ENCODE peak calls at places on chromosome 18, in five cellular contexts. D is GM23248, W is AG04450, P is transverse colon, I is stomach. O is an unnamed sample.

GRCh38 chr18:58682429-58683069 is 11.3 kb downstream of the MALT1 start:
- DNase-seq in I (peak; percentile 70), P (peak; percentile 63), D (peak; percentile 67), W (peak; percentile 51), O (peak; percentile 92)

GRCh38 chr18:7647500-7647899 is 80.4 kb downstream of the PTPRM start:
- DNase-seq in I (no peak), P (no peak), W (no peak), D (no peak), O (no peak)

GRCh38 chr18:43662657-43663056 is 385.4 kb upstream of the SYT4 start:
- DNase-seq in I (no peak), W (peak; percentile 80), D (peak; percentile 84), P (no peak), O (no peak)

GRCh38 chr18:41873730-41874129 is 81.3 kb upstream of the PIK3C3 start:
- DNase-seq in W (no peak), I (no peak), P (no peak), D (no peak), O (no peak)

GRCh38 chr18:23719634-23720201 is 30.5 kb downstream of the LAMA3 start:
- DNase-seq in P (no peak), D (peak; percentile 96), I (no peak), W (peak; percentile 88), O (peak; percentile 21)

GRCh38 chr18:26181343-26181826 is 44.9 kb upstream of the TAF4B start:
- DNase-seq in W (no peak), P (peak; percentile 31), I (no peak), D (no peak), O (no peak)

GRCh38 chr18:63339920-63340484 is 20.4 kb upstream of the BCL2 start:
- DNase-seq in P (no peak), W (no peak), D (peak; percentile 68), I (no peak), O (peak; percentile 15)

GRCh38 chr18:58412844-58413666 is 215.8 kb downstream of the ALPK2 start:
- DNase-seq in W (no peak), P (no peak), I (no peak), D (no peak), O (no peak)

GRCh38 chr18:51668101-51668500 is 470.6 kb upstream of the MEX3C start:
- DNase-seq in D (peak; percentile 61), P (peak; percentile 47), I (peak; percentile 67), W (peak; percentile 7), O (peak; percentile 27)

GRCh38 chr18:3604626-3605408 is 154.8 kb downstream of the TGIF1 start:
- DNase-seq in P (no peak), I (no peak), D (peak; percentile 94), W (peak; percentile 90), O (no peak)

GRCh38 chr18:58871514-58872490 is 7.1 kb downstream of the ZNF532 start:
- DNase-seq in P (no peak), W (no peak), I (no peak), D (no peak), O (no peak)

GRCh38 chr18:79685281-79685680 is 5.7 kb downstream of the CTDP1 start:
- DNase-seq in D (no peak), P (no peak), I (no peak), W (no peak), O (no peak)

GRCh38 chr18:42001801-42002200 is 46.8 kb downstream of the PIK3C3 start:
- DNase-seq in I (no peak), P (no peak), D (no peak), W (no peak), O (no peak)

GRCh38 chr18:53947092-53947640 is 277.3 kb downstream of the MBD2 start:
- DNase-seq in I (no peak), W (no peak), D (no peak), P (no peak), O (no peak)

GRCh38 chr18:45014047-45014501 is 333.4 kb downstream of the SETBP1 start:
- DNase-seq in I (no peak), P (no peak), W (peak; percentile 49), D (peak; percentile 89), O (no peak)

GRCh38 chr18:68925268-68925667 is 127.4 kb downstream of the CCDC102B start:
- DNase-seq in I (no peak), P (no peak), W (no peak), D (peak; percentile 23), O (no peak)

GRCh38 chr18:46502444-46502843 is 154.6 kb downstream of the LOXHD1 start:
- DNase-seq in P (no peak), D (no peak), W (no peak), I (no peak), O (no peak)

GRCh38 chr18:59719533-59720325 is 22.5 kb upstream of the CCBE1 start:
- DNase-seq in D (peak; percentile 92), W (peak; percentile 58), I (no peak), P (no peak), O (no peak)

GRCh38 chr18:2906522-2907458 is 60.0 kb downstream of the EMILIN2 start:
- DNase-seq in W (no peak), D (peak; percentile 69), P (peak; percentile 70), I (no peak), O (peak; percentile 58)

GRCh38 chr18:55100817-55101457 is 141.7 kb upstream of the CCDC68 start:
- DNase-seq in P (no peak), I (no peak), W (no peak), D (peak; percentile 63), O (no peak)

GRCh38 chr18:2971741-2972552 is 41.0 kb downstream of the LPIN2 start:
- DNase-seq in I (peak; percentile 51), P (peak; percentile 59), D (peak; percentile 75), W (no peak), O (peak; percentile 23)

GRCh38 chr18:3262234-3263171 is 570 bp downstream of the MYL12B start:
- DNase-seq in I (no peak), P (no peak), W (no peak), D (peak; percentile 67), O (no peak)

GRCh38 chr18:37403100-37403781 is 162.4 kb downstream of the CELF4 start:
- DNase-seq in D (peak; percentile 92), P (no peak), W (peak; percentile 71), I (no peak), O (peak; percentile 85)

GRCh38 chr18:12946549-12947354 is 1.1 kb upstream of the SEH1L start:
- DNase-seq in I (peak; percentile 26), D (peak; percentile 86), W (peak; percentile 78), P (peak; percentile 47), O (peak; percentile 42)

GRCh38 chr18:35311506-35311905 is 21.5 kb upstream of the ZSCAN30 start:
- DNase-seq in P (no peak), D (peak; percentile 11), I (no peak), W (no peak), O (no peak)

GRCh38 chr18:35303610-35304009 is 13.6 kb upstream of the ZSCAN30 start:
- DNase-seq in P (no peak), W (no peak), D (no peak), I (no peak), O (no peak)

DNA sequence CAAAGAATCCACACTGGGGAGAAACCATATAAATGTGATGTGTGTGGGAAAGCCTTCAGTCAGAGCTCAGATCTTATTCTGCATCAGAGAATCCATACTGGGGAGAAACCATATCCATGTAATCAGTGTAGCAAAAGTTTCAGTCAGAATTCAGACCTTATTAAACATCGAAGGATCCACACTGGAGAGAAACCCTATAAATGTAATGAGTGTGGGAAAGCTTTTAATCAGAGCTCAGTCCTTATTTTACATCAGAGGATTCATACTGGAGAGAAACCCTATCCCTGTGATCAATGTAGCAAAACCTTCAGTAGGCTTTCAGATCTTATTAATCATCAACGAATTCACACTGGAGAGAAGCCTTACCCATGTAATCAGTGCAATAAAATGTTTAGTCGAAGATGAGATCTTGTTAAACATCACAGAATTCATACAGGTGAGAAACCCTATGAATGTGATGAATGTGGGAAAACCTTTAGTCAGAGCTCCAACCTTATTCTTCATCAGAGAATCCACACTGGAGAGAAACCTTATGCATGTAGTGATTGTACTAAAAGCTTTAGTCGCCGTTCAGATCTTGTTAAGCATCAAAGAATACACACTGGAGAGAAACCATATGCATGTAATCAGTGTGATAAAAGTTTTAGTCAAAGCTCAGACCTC is 16.7 kb upstream of the ZSCAN30 start:
- DNase-seq in P (no peak), W (no peak), I (no peak), D (no peak), O (no peak)
- H3K9me3 ChIP-seq in P (peaks cover 73% of the 10 kb centered on the region), W (peaks cover 36% of the 10 kb centered on the region), I (peaks cover 100% of the 10 kb centered on the region), D (peaks cover 24% of the 10 kb centered on the region), O (no peaks in the 10 kb centered on the region)

DNA sequence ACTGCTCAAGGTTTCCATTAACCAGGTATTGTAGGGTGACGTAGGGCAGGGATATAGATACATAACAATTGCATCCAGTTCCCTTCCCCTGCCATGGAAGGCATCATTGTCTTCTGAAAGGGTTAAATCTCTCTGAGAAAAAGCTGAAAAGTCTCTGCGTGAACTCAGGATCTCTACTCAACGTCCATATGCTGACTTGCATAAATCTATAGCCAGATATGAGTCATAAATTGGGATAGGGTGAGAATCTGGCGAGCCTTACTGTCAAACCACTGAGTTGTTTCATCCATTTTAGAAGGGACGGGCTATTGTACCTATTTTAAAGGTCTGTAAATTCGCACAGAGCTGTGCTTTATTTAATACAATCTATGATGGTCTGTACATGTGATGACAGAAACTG is 258.3 kb downstream of the L3MBTL4 start:
- DNase-seq in W (no peak), I (no peak), D (no peak), P (no peak), O (no peak)
- H3K27ac ChIP-seq in W (no peak overlapping the region), I (no peak overlapping the region), D (no peak overlapping the region), P (no peak overlapping the region), O (no peak overlapping the region)

DNA sequence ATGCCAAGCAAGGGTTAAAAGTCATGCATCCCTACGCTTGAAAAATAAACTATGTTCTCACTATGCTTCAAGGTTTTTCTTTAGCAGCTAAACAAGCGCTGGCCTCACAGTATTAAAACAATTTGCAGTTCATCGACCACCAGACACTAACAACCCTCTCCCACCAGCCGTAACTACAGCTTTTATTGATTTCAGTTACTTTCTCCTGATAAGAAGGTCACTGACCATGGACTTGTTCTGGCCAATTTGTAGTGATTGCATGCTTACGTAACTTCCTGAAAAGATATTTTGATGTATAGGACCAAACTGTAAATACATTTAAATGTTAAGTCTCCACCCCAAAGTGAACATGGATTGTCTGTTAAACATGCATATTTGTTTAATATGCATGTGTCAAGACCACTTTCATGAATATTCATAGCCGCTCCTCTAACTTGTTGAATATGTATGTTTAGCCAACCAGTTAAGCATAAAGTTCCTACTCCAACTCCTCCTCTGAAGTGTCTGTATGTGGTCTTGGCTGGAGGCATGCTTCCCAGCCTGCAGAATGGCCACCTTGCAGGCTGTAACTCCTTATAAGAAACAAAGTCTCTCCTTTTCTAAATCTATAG is 1.7 kb upstream of the THOC1 start:
- DNase-seq in P (no peak), W (no peak), I (no peak), D (no peak), O (no peak)
- H3K4me3 ChIP-seq in P (no peak overlapping the region), W (no peak overlapping the region), I (no peak overlapping the region), D (no peak overlapping the region), O (no peak overlapping the region)

GRCh38 chr18:1778496-1779178 is 792.7 kb downstream of the METTL4 start:
- DNase-seq in P (no peak), W (no peak), I (no peak), D (no peak), O (no peak)

GRCh38 chr18:1774261-1774660 is 797.0 kb downstream of the METTL4 start:
- DNase-seq in D (no peak), P (no peak), W (no peak), I (no peak), O (no peak)

GRCh38 chr18:1779587-1779986 is 791.7 kb downstream of the METTL4 start:
- DNase-seq in P (no peak), I (no peak), D (no peak), W (no peak), O (no peak)

DNA sequence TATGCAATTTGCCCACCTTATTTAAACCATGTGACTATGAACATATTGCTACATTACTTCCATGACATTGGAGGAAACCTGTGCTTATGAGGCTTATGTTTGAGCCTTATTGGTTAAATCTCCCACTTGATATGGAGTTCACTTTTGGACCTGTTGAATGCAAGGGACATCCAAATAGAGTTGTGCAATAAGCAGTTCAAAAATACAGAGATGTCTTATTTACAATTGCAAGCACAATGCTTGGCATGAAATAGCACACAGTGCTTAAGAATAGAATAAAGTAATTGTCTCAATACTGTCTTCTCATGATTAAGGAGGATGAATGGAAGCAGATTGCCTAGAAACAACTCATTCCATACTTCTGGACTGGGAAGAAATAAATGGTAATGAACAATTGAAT is 793.5 kb downstream of the METTL4 start:
- DNase-seq in P (no peak), D (no peak), W (no peak), I (no peak), O (no peak)
- H3K9me3 ChIP-seq in P (no peaks in the 10 kb centered on the region), D (no peaks in the 10 kb centered on the region), W (peaks cover 3% of the 10 kb centered on the region), I (no peaks in the 10 kb centered on the region), O (no peaks in the 10 kb centered on the region)

O was measured in thyroid gland.